ENCODE peak calls at places on chromosomes 12 and 14, in ten cellular contexts. One of them, this sample, is unnamed.

GRCh38 chr14:97779140-97779539 is 982.0 kb downstream of the VRK1 start:
- DNase-seq in HTR-8/SVneo: no peak
- DNase-seq in WTC11: no peak
- DNase-seq in NCI-H2081: no peak
- DNase-seq in nucleus accumbens: no peak
- DNase-seq in C1 segment of cervical spinal cord: no peak
- DNase-seq in IMR-90: no peak
- DNase-seq in A172: no peak
- DNase-seq in D721Med: no peak
- DNase-seq in cardiac fibroblast: no peak
- DNase-seq in this sample: no peak

GRCh38 chr12:88854260-88854659 is 274.0 kb upstream of the KITLG start:
- DNase-seq in IMR-90: peak; percentile 85
- DNase-seq in NCI-H2081: no peak
- DNase-seq in HTR-8/SVneo: peak; percentile 58
- DNase-seq in A172: peak; percentile 57
- DNase-seq in D721Med: no peak
- DNase-seq in C1 segment of cervical spinal cord: no peak
- DNase-seq in nucleus accumbens: no peak
- DNase-seq in cardiac fibroblast: peak; percentile 46
- DNase-seq in WTC11: no peak
- DNase-seq in this sample: no peak

GRCh38 chr12:9687228-9687627 is 17.7 kb downstream of the CLEC2D start:
- DNase-seq in A172: peak; percentile 74
- DNase-seq in D721Med: no peak
- DNase-seq in WTC11: no peak
- DNase-seq in nucleus accumbens: no peak
- DNase-seq in cardiac fibroblast: no peak
- DNase-seq in C1 segment of cervical spinal cord: no peak
- DNase-seq in HTR-8/SVneo: no peak
- DNase-seq in NCI-H2081: no peak
- DNase-seq in IMR-90: peak; percentile 49
- DNase-seq in this sample: no peak

GRCh38 chr12:7090222-7090998 is 1.8 kb downstream of the C1R start:
- DNase-seq in HTR-8/SVneo: no peak
- DNase-seq in A172: no peak
- DNase-seq in WTC11: peak; percentile 51
- DNase-seq in nucleus accumbens: no peak
- DNase-seq in cardiac fibroblast: peak; percentile 22
- DNase-seq in NCI-H2081: no peak
- DNase-seq in IMR-90: peak; percentile 55
- DNase-seq in D721Med: no peak
- DNase-seq in C1 segment of cervical spinal cord: no peak
- DNase-seq in this sample: no peak

GRCh38 chr14:74507085-74507484 is 13.5 kb downstream of the ISCA2 start:
- DNase-seq in A172: no peak
- DNase-seq in HTR-8/SVneo: no peak
- DNase-seq in cardiac fibroblast: no peak
- DNase-seq in WTC11: no peak
- DNase-seq in nucleus accumbens: no peak
- DNase-seq in IMR-90: no peak
- DNase-seq in C1 segment of cervical spinal cord: no peak
- DNase-seq in NCI-H2081: no peak
- DNase-seq in D721Med: no peak
- DNase-seq in this sample: no peak

GRCh38 chr14:65103150-65103760 is 938 bp upstream of the MAX start:
- DNase-seq in D721Med: no peak
- DNase-seq in NCI-H2081: peak; percentile 44
- DNase-seq in A172: no peak
- DNase-seq in C1 segment of cervical spinal cord: no peak
- DNase-seq in cardiac fibroblast: no peak
- DNase-seq in HTR-8/SVneo: peak; percentile 74
- DNase-seq in IMR-90: peak; percentile 27
- DNase-seq in nucleus accumbens: no peak
- DNase-seq in WTC11: no peak
- DNase-seq in this sample: no peak

GRCh38 chr14:95185452-95186392 is 28.4 kb upstream of the DICER1 start:
- DNase-seq in A172: no peak
- DNase-seq in HTR-8/SVneo: no peak
- DNase-seq in nucleus accumbens: no peak
- DNase-seq in NCI-H2081: no peak
- DNase-seq in WTC11: no peak
- DNase-seq in C1 segment of cervical spinal cord: no peak
- DNase-seq in D721Med: no peak
- DNase-seq in IMR-90: peak; percentile 19
- DNase-seq in cardiac fibroblast: peak; percentile 90
- DNase-seq in this sample: no peak

GRCh38 chr12:5963515-5963914 is 18.5 kb upstream of the ANO2 start:
- DNase-seq in A172: no peak
- DNase-seq in NCI-H2081: no peak
- DNase-seq in C1 segment of cervical spinal cord: no peak
- DNase-seq in HTR-8/SVneo: no peak
- DNase-seq in cardiac fibroblast: no peak
- DNase-seq in nucleus accumbens: no peak
- DNase-seq in WTC11: no peak
- DNase-seq in D721Med: no peak
- DNase-seq in IMR-90: no peak
- DNase-seq in this sample: no peak

GRCh38 chr12:64412458-64412857 is 8.3 kb downstream of the XPOT start:
- DNase-seq in IMR-90: no peak
- DNase-seq in HTR-8/SVneo: no peak
- DNase-seq in NCI-H2081: no peak
- DNase-seq in WTC11: no peak
- DNase-seq in cardiac fibroblast: no peak
- DNase-seq in A172: no peak
- DNase-seq in C1 segment of cervical spinal cord: no peak
- DNase-seq in nucleus accumbens: no peak
- DNase-seq in D721Med: no peak
- DNase-seq in this sample: no peak

GRCh38 chr14:29463727-29464370 is 463.8 kb downstream of the PRKD1 start:
- DNase-seq in cardiac fibroblast: peak; percentile 44
- DNase-seq in WTC11: no peak
- DNase-seq in D721Med: no peak
- DNase-seq in C1 segment of cervical spinal cord: no peak
- DNase-seq in nucleus accumbens: no peak
- DNase-seq in HTR-8/SVneo: no peak
- DNase-seq in IMR-90: no peak
- DNase-seq in A172: no peak
- DNase-seq in NCI-H2081: peak; percentile 67
- DNase-seq in this sample: no peak

GRCh38 chr14:32939254-32940065 is 781 bp downstream of the NPAS3 start:
- DNase-seq in A172: peak; percentile 65
- DNase-seq in NCI-H2081: peak; percentile 82
- DNase-seq in HTR-8/SVneo: peak; percentile 46
- DNase-seq in C1 segment of cervical spinal cord: peak; percentile 45
- DNase-seq in WTC11: peak; percentile 77
- DNase-seq in nucleus accumbens: peak; percentile 53
- DNase-seq in cardiac fibroblast: peak; percentile 82
- DNase-seq in D721Med: no peak
- DNase-seq in IMR-90: peak; percentile 16
- DNase-seq in this sample: peak; percentile 63

GRCh38 chr14:22560638-22561365 is 28.2 kb downstream of the DAD1 start:
- DNase-seq in NCI-H2081: peak; percentile 3
- DNase-seq in A172: no peak
- DNase-seq in nucleus accumbens: no peak
- DNase-seq in cardiac fibroblast: no peak
- DNase-seq in HTR-8/SVneo: no peak
- DNase-seq in D721Med: no peak
- DNase-seq in IMR-90: no peak
- DNase-seq in WTC11: no peak
- DNase-seq in C1 segment of cervical spinal cord: no peak
- DNase-seq in this sample: no peak

GRCh38 chr12:108548954-108549521 is 11.9 kb downstream of the SART3 start:
- DNase-seq in NCI-H2081: no peak
- DNase-seq in HTR-8/SVneo: no peak
- DNase-seq in nucleus accumbens: no peak
- DNase-seq in cardiac fibroblast: no peak
- DNase-seq in A172: no peak
- DNase-seq in WTC11: no peak
- DNase-seq in D721Med: no peak
- DNase-seq in IMR-90: no peak
- DNase-seq in C1 segment of cervical spinal cord: no peak
- DNase-seq in this sample: no peak

GRCh38 chr12:99976762-99977161 is 8.0 kb downstream of the ANKS1B start:
- DNase-seq in IMR-90: no peak
- DNase-seq in WTC11: no peak
- DNase-seq in nucleus accumbens: no peak
- DNase-seq in HTR-8/SVneo: no peak
- DNase-seq in cardiac fibroblast: no peak
- DNase-seq in C1 segment of cervical spinal cord: no peak
- DNase-seq in NCI-H2081: no peak
- DNase-seq in D721Med: no peak
- DNase-seq in A172: no peak
- DNase-seq in this sample: no peak

GRCh38 chr14:75369506-75369905 is 58.3 kb upstream of the JDP2 start:
- DNase-seq in cardiac fibroblast: no peak
- DNase-seq in NCI-H2081: no peak
- DNase-seq in C1 segment of cervical spinal cord: no peak
- DNase-seq in A172: no peak
- DNase-seq in HTR-8/SVneo: no peak
- DNase-seq in WTC11: no peak
- DNase-seq in nucleus accumbens: no peak
- DNase-seq in D721Med: no peak
- DNase-seq in IMR-90: no peak
- DNase-seq in this sample: no peak

GRCh38 chr12:125053821-125054220 is 11.4 kb upstream of the AACS start:
- DNase-seq in cardiac fibroblast: no peak
- DNase-seq in NCI-H2081: no peak
- DNase-seq in D721Med: no peak
- DNase-seq in WTC11: no peak
- DNase-seq in A172: no peak
- DNase-seq in C1 segment of cervical spinal cord: no peak
- DNase-seq in HTR-8/SVneo: no peak
- DNase-seq in nucleus accumbens: no peak
- DNase-seq in IMR-90: no peak
- DNase-seq in this sample: no peak

GRCh38 chr12:50265770-50266524 is 17.4 kb downstream of the LIMA1 start:
- DNase-seq in C1 segment of cervical spinal cord: no peak
- DNase-seq in IMR-90: no peak
- DNase-seq in nucleus accumbens: no peak
- DNase-seq in A172: no peak
- DNase-seq in WTC11: no peak
- DNase-seq in NCI-H2081: no peak
- DNase-seq in HTR-8/SVneo: no peak
- DNase-seq in cardiac fibroblast: no peak
- DNase-seq in D721Med: no peak
- DNase-seq in this sample: no peak

GRCh38 chr12:111408116-111408440 is 2.4 kb downstream of the SH2B3 start:
- DNase-seq in nucleus accumbens: no peak
- DNase-seq in cardiac fibroblast: no peak
- DNase-seq in WTC11: no peak
- DNase-seq in HTR-8/SVneo: no peak
- DNase-seq in A172: no peak
- DNase-seq in D721Med: no peak
- DNase-seq in IMR-90: no peak
- DNase-seq in NCI-H2081: no peak
- DNase-seq in C1 segment of cervical spinal cord: no peak
- DNase-seq in this sample: no peak

GRCh38 chr12:55932546-55932919 is 1.6 kb downstream of the DGKA start:
- DNase-seq in D721Med: no peak
- DNase-seq in WTC11: no peak
- DNase-seq in A172: no peak
- DNase-seq in C1 segment of cervical spinal cord: no peak
- DNase-seq in cardiac fibroblast: peak; percentile 63
- DNase-seq in HTR-8/SVneo: no peak
- DNase-seq in NCI-H2081: no peak
- DNase-seq in nucleus accumbens: no peak
- DNase-seq in IMR-90: peak; percentile 33
- DNase-seq in this sample: no peak

GRCh38 chr12:25615119-25615518 is 62.0 kb upstream of the LMNTD1 start:
- DNase-seq in nucleus accumbens: no peak
- DNase-seq in C1 segment of cervical spinal cord: no peak
- DNase-seq in HTR-8/SVneo: peak; percentile 24
- DNase-seq in WTC11: no peak
- DNase-seq in A172: peak; percentile 78
- DNase-seq in cardiac fibroblast: peak; percentile 87
- DNase-seq in IMR-90: peak; percentile 97
- DNase-seq in D721Med: no peak
- DNase-seq in NCI-H2081: no peak
- DNase-seq in this sample: no peak

GRCh38 chr14:32703246-32703645 is 235.4 kb upstream of the NPAS3 start:
- DNase-seq in IMR-90: no peak
- DNase-seq in HTR-8/SVneo: no peak
- DNase-seq in NCI-H2081: no peak
- DNase-seq in D721Med: no peak
- DNase-seq in nucleus accumbens: no peak
- DNase-seq in C1 segment of cervical spinal cord: no peak
- DNase-seq in A172: no peak
- DNase-seq in cardiac fibroblast: peak; percentile 89
- DNase-seq in WTC11: no peak
- DNase-seq in this sample: no peak

GRCh38 chr14:99047436-99048110 is 224.4 kb downstream of the BCL11B start:
- DNase-seq in C1 segment of cervical spinal cord: no peak
- DNase-seq in IMR-90: no peak
- DNase-seq in D721Med: no peak
- DNase-seq in WTC11: no peak
- DNase-seq in NCI-H2081: no peak
- DNase-seq in cardiac fibroblast: no peak
- DNase-seq in HTR-8/SVneo: no peak
- DNase-seq in nucleus accumbens: no peak
- DNase-seq in A172: no peak
- DNase-seq in this sample: no peak

GRCh38 chr12:89525824-89526770 is at the start of gene POC1B:
- DNase-seq in HTR-8/SVneo: peak; percentile 76
- DNase-seq in NCI-H2081: peak; percentile 93
- DNase-seq in cardiac fibroblast: peak; percentile 79
- DNase-seq in nucleus accumbens: peak; percentile 77
- DNase-seq in C1 segment of cervical spinal cord: peak; percentile 73
- DNase-seq in A172: peak; percentile 69
- DNase-seq in IMR-90: peak; percentile 77
- DNase-seq in D721Med: peak; percentile 45
- DNase-seq in WTC11: peak; percentile 86
- DNase-seq in this sample: peak; percentile 83

GRCh38 chr12:2291182-2291832 is 238.5 kb downstream of the CACNA1C start:
- DNase-seq in HTR-8/SVneo: peak; percentile 77
- DNase-seq in A172: peak; percentile 15
- DNase-seq in cardiac fibroblast: peak; percentile 50
- DNase-seq in D721Med: peak; percentile 59
- DNase-seq in nucleus accumbens: no peak
- DNase-seq in C1 segment of cervical spinal cord: no peak
- DNase-seq in NCI-H2081: peak; percentile 59
- DNase-seq in WTC11: peak; percentile 64
- DNase-seq in IMR-90: no peak
- DNase-seq in this sample: no peak

GRCh38 chr12:106304001-106304421 is 1.5 kb downstream of the TCP11L2 start:
- DNase-seq in WTC11: no peak
- DNase-seq in NCI-H2081: no peak
- DNase-seq in cardiac fibroblast: no peak
- DNase-seq in IMR-90: no peak
- DNase-seq in A172: no peak
- DNase-seq in nucleus accumbens: peak; percentile 30
- DNase-seq in C1 segment of cervical spinal cord: peak; percentile 24
- DNase-seq in D721Med: no peak
- DNase-seq in HTR-8/SVneo: no peak
- DNase-seq in this sample: peak; percentile 35

GRCh38 chr12:28602760-28603638 is 412.7 kb downstream of the CCDC91 start:
- DNase-seq in IMR-90: no peak
- DNase-seq in HTR-8/SVneo: no peak
- DNase-seq in cardiac fibroblast: no peak
- DNase-seq in WTC11: no peak
- DNase-seq in A172: no peak
- DNase-seq in D721Med: no peak
- DNase-seq in C1 segment of cervical spinal cord: no peak
- DNase-seq in nucleus accumbens: no peak
- DNase-seq in NCI-H2081: no peak
- DNase-seq in this sample: no peak

GRCh38 chr12:49422038-49422575 is 54.8 kb downstream of the SPATS2 start:
- DNase-seq in cardiac fibroblast: no peak
- DNase-seq in C1 segment of cervical spinal cord: no peak
- DNase-seq in A172: no peak
- DNase-seq in IMR-90: no peak
- DNase-seq in NCI-H2081: no peak
- DNase-seq in D721Med: no peak
- DNase-seq in WTC11: no peak
- DNase-seq in nucleus accumbens: no peak
- DNase-seq in HTR-8/SVneo: no peak
- DNase-seq in this sample: no peak

This sample was measured in anterior cingulate cortex.